ENCODE peak calls at places on chromosomes 3 and 15, in five cellular contexts. N is DMS153, C is T-helper 1 cell, A is nucleus accumbens, W is GM04503. O is an unnamed sample.

GRCh38 chr3:64342940-64343691 is 117.8 kb upstream of the PRICKLE2 start:
- DNase-seq in W (peak), C (no peak), A (no peak), N (no peak), O (no peak)

GRCh38 chr3:66095295-66096001 is 56.7 kb upstream of the MAGI1 start:
- DNase-seq in A (no peak), C (no peak), W (no peak), N (no peak), O (no peak)

GRCh38 chr15:101025896-101026631 is 106.9 kb downstream of the LRRK1 start:
- DNase-seq in N (no peak), C (no peak), W (no peak), A (no peak), O (no peak)

GRCh38 chr3:94082412-94082937 is 19.6 kb downstream of the NSUN3 start:
- DNase-seq in A (no peak), C (no peak), W (no peak), N (peak), O (no peak)

GRCh38 chr15:25899870-25900269 is 36.7 kb upstream of the ATP10A start:
- DNase-seq in C (no peak), A (no peak), N (no peak), W (no peak), O (no peak)

GRCh38 chr3:179811321-179812095 is 158.7 kb downstream of the USP13 start:
- DNase-seq in W (peak), C (no peak), N (peak), A (no peak), O (peak)

GRCh38 chr3:194305356-194306108 is 45.6 kb downstream of the CPN2 start:
- DNase-seq in A (no peak), W (no peak), C (no peak), N (no peak), O (no peak)

GRCh38 chr3:103210583-103210982 is 775.8 kb downstream of the ZPLD1 start:
- DNase-seq in C (no peak), N (no peak), W (no peak), A (no peak), O (no peak)

GRCh38 chr3:45665101-45665572 is 24.1 kb upstream of the SACM1L start:
- DNase-seq in W (no peak), C (peak), A (no peak), N (peak), O (no peak)

GRCh38 chr3:195270350-195271115 is 426 bp downstream of the XXYLT1 start:
- DNase-seq in C (no peak), A (peak), N (no peak), W (no peak), O (no peak)

GRCh38 chr3:49880581-49881328 is 11.0 kb upstream of the CAMKV start:
- DNase-seq in C (no peak), N (no peak), W (no peak), A (no peak), O (no peak)

GRCh38 chr15:75024102-75024636 is 779 bp downstream of the PPCDC start:
- DNase-seq in A (no peak), N (no peak), W (peak), C (no peak), O (no peak)

GRCh38 chr3:72318504-72319201 is 529.6 kb downstream of the SHQ1 start:
- DNase-seq in A (no peak), N (peak), C (no peak), W (no peak), O (no peak)

GRCh38 chr3:181919375-181919774 is 207.7 kb downstream of the SOX2 start:
- DNase-seq in N (no peak), A (no peak), W (no peak), C (no peak), O (no peak)